ENCODE peak calls at places on chromosomes 6 and 20, in ten cellular contexts. D is left ventricle myocardium inferior, H is choroid plexus epithelial cell, T is type B pancreatic cell, C is GM20000, N is cardiac muscle cell, Q is AG09309, P is astrocyte, J is mammary epithelial cell, U is GM10248. M is an unnamed sample.

GRCh38 chr6:39602590-39603319 is 122.5 kb downstream of the KIF6 start:
- DNase-seq in J (no peak), U (no peak), T (no peak), P (peak; percentile 6), H (no peak), C (no peak), Q (no peak), N (no peak), D (no peak), M (no peak)

GRCh38 chr6:143529095-143529494 is 17.6 kb upstream of the FUCA2 start:
- DNase-seq in Q (no peak), J (no peak), C (no peak), D (no peak), P (no peak), U (no peak), T (no peak), H (peak; percentile 20), N (no peak), M (no peak)

GRCh38 chr20:44961024-44961866 is 1.0 kb upstream of the TOMM34 start:
- DNase-seq in Q (no peak), N (no peak), P (no peak), D (no peak), J (no peak), U (no peak), T (no peak), C (no peak), H (no peak), M (no peak)

GRCh38 chr6:113306552-113307145 is 550.5 kb upstream of the MARCKS start:
- DNase-seq in C (peak; percentile 38), H (peak; percentile 30), P (no peak), J (peak; percentile 62), D (peak; percentile 60), T (no peak), U (peak; percentile 35), N (peak; percentile 63), Q (no peak), M (no peak)

GRCh38 chr6:113645576-113645970 is 211.6 kb upstream of the MARCKS start:
- DNase-seq in D (no peak), J (peak; percentile 98), Q (peak; percentile 99), N (no peak), C (no peak), H (peak; percentile 96), P (peak; percentile 99), T (no peak), U (no peak), M (no peak)

GRCh38 chr6:56927538-56928453 is 27.1 kb upstream of the BEND6 start:
- DNase-seq in J (no peak), D (no peak), N (no peak), Q (no peak), U (no peak), P (no peak), T (no peak), H (peak; percentile 30), C (no peak), M (no peak)

GRCh38 chr6:70338775-70339174 is 35.9 kb upstream of the COL9A1 start:
- DNase-seq in Q (no peak), H (no peak), D (no peak), U (no peak), P (no peak), T (no peak), C (no peak), N (no peak), J (no peak), M (no peak)

GRCh38 chr6:74459260-74459659 is 746.6 kb downstream of the COL12A1 start:
- DNase-seq in D (no peak), N (no peak), Q (no peak), C (no peak), H (no peak), U (no peak), T (no peak), J (no peak), P (no peak), M (no peak)

GRCh38 chr6:47592466-47592865 is 105.9 kb upstream of the ADGRF4 start:
- DNase-seq in Q (no peak), D (no peak), U (no peak), H (no peak), N (no peak), J (no peak), P (no peak), C (no peak), T (no peak), M (no peak)

GRCh38 chr6:119799633-119800032 is 450.1 kb upstream of the MAN1A1 start:
- DNase-seq in J (no peak), T (no peak), N (no peak), P (no peak), D (no peak), H (no peak), C (no peak), Q (no peak), U (no peak), M (no peak)

GRCh38 chr6:26524722-26525360 is 13.3 kb upstream of the HMGN4 start:
- DNase-seq in C (no peak), N (no peak), H (no peak), D (no peak), P (no peak), J (no peak), U (no peak), T (no peak), Q (no peak), M (no peak)

GRCh38 chr6:26520840-26521484 is 17.2 kb upstream of the HMGN4 start:
- DNase-seq in P (peak; percentile 70), J (peak; percentile 79), D (peak; percentile 88), C (peak; percentile 97), N (peak; percentile 94), H (peak; percentile 90), Q (peak; percentile 47), U (peak; percentile 92), T (peak; percentile 90), M (peak; percentile 95)

GRCh38 chr6:26520088-26520839 is 17.9 kb upstream of the HMGN4 start:
- DNase-seq in D (no peak), Q (no peak), U (no peak), T (no peak), H (no peak), P (peak; percentile 51), C (no peak), N (no peak), J (no peak), M (no peak)

GRCh38 chr6:26519359-26519758 is 18.8 kb upstream of the HMGN4 start:
- DNase-seq in J (no peak), D (no peak), P (no peak), N (no peak), U (no peak), Q (no peak), C (no peak), T (no peak), H (no peak), M (no peak)

GRCh38 chr6:26521485-26522391 is 16.4 kb upstream of the HMGN4 start:
- DNase-seq in U (peak; percentile 78), D (peak; percentile 88), Q (no peak), J (peak; percentile 60), T (peak; percentile 81), N (peak; percentile 76), C (peak; percentile 87), P (peak; percentile 63), H (peak; percentile 74), M (peak; percentile 87)
- TF ChIP-seq CTCF in U (peak; percentile 70), D (peak; percentile 60), Q (peak; percentile 29), J (no peak), T (peak; percentile 39), N (peak; percentile 47), C (peak; percentile 60), P (no peak), H (peak; percentile 10), M (peak; percentile 11)

GRCh38 chr6:108941867-108942266 is 93.6 kb downstream of the ARMC2 start:
- DNase-seq in N (no peak), D (no peak), C (no peak), Q (no peak), H (no peak), U (no peak), T (no peak), P (no peak), J (no peak), M (no peak)

GRCh38 chr6:108940741-108941140 is 92.5 kb downstream of the ARMC2 start:
- DNase-seq in T (no peak), H (no peak), J (no peak), U (no peak), Q (no peak), D (no peak), N (no peak), C (no peak), P (no peak), M (no peak)

GRCh38 chr6:108941281-108941680 is 93.1 kb downstream of the ARMC2 start:
- DNase-seq in N (no peak), D (no peak), U (no peak), J (no peak), C (no peak), T (no peak), Q (no peak), H (no peak), P (no peak), M (no peak)

GRCh38 chr6:108944058-108944457 is 95.8 kb downstream of the ARMC2 start:
- DNase-seq in D (no peak), P (peak; percentile 22), T (no peak), C (no peak), J (no peak), Q (no peak), N (no peak), U (no peak), H (no peak), M (no peak)

GRCh38 chr6:108942556-108943492 is 94.6 kb downstream of the ARMC2 start:
- DNase-seq in D (no peak), C (no peak), H (no peak), T (no peak), U (no peak), N (no peak), J (no peak), Q (no peak), P (no peak), M (no peak)
- TF ChIP-seq CTCF in D (no peak), C (no peak), H (no peak), T (no peak), U (no peak), N (no peak), J (no peak), Q (no peak), P (no peak), M (no peak)

DNA sequence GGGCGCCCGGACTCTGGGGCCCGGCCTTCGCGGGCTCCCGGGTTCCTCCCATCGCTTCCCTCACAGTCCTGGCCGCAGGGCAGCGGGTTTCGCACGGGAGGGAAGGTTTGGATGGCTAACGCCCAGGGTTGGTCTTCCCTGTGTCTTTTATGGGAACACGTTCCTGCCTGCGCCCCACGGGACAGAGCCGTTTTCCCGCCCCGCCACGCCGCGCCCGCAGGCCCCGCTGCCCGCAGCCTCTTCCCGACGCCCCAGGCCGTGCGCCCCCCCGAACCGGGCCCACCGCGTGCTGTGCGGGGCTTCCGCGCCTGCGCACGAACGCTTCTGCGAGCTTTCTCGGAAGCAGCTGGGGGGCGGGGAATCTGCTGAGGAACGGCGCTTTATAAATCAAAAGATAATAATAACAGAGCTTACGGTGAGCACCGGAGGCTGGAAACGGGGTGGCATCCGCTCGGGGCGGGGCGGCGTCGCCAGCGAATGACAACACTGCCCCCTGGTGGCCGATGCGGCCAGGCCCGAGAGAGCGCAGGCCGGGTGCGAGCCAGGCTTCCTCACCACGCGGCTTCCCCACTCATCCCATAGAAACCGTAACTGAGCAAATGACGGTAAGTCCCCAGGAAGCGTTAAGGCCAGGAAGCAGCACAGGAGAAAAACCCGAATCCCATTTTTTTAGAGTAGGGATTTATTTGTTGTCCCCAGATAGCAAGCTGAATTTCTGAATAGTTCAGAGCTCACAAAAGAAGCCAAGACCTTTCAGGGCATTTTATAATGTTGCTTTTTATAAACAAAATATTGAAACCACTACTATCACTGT is 116.4 kb downstream of the MYLK4 start:
- DNase-seq in T (peak; percentile 93), Q (no peak), D (peak; percentile 86), C (peak; percentile 89), J (peak; percentile 86), N (peak; percentile 81), P (peak; percentile 62), H (peak; percentile 95), U (peak; percentile 87), M (peak; percentile 94)
- TF ChIP-seq CTCF in T (peak; percentile 100), Q (peak; percentile 97), D (peak; percentile 99), C (peak; percentile 96), J (peak; percentile 80), N (peak; percentile 93), P (peak; percentile 83), H (peak; percentile 97), U (peak; percentile 89), M (peak; percentile 99)

GRCh38 chr6:44216677-44217331 is at the start of gene MYMX:
- DNase-seq in P (no peak), N (no peak), D (peak; percentile 46), C (peak; percentile 10), U (no peak), J (no peak), H (no peak), Q (no peak), T (no peak), M (no peak)
- TF ChIP-seq CTCF in P (no peak), N (no peak), D (no peak), C (no peak), U (no peak), J (no peak), H (no peak), Q (no peak), T (no peak), M (no peak)